ENCODE peak calls at places on chromosomes 1 and 21, in eight cellular contexts. L is fibroblast of mammary gland; W is AG04449; I is A549; R is astrocyte of the cerebellum; H is CD8-positive, alpha-beta T cell; Z is fibroblast of pulmonary artery; U is dorsolateral prefrontal cortex. E is an unnamed sample.

GRCh38 chr1:228102791-228103620 is at the start of gene C1orf35:
- DNase-seq in L (peak), W (no peak), I (peak), R (peak), H (peak), Z (peak), U (peak), E (peak)

GRCh38 chr1:241532864-241533263 is 686 bp downstream of the KMO start:
- DNase-seq in L (no peak), W (no peak), I (no peak), R (no peak), H (no peak), Z (no peak), U (no peak), E (no peak)

GRCh38 chr1:163561570-163562295 is 240.0 kb downstream of the NUF2 start:
- DNase-seq in L (peak), W (no peak), I (no peak), R (no peak), H (no peak), Z (peak), U (no peak), E (no peak)

GRCh38 chr1:53025034-53025777 is 36.8 kb upstream of the PODN start:
- DNase-seq in L (peak), W (no peak), I (no peak), R (no peak), H (no peak), Z (peak), U (no peak), E (no peak)

GRCh38 chr1:54606096-54606989 is 17.0 kb downstream of the FAM151A start:
- DNase-seq in L (no peak), W (no peak), I (no peak), R (no peak), H (no peak), Z (no peak), U (no peak), E (no peak)

GRCh38 chr1:181482521-181483083 is 715 bp upstream of the CACNA1E start:
- DNase-seq in L (peak), W (no peak), I (no peak), R (no peak), H (no peak), Z (no peak), U (peak), E (no peak)

GRCh38 chr1:145751491-145752021 is 32.3 kb downstream of the CD160 start:
- DNase-seq in L (peak), W (peak), I (no peak), R (peak), H (no peak), Z (peak), U (no peak), E (no peak)

GRCh38 chr1:9859252-9860014 is 35.7 kb upstream of the CLSTN1 start:
- DNase-seq in L (no peak), W (no peak), I (no peak), R (no peak), H (no peak), Z (peak), U (no peak), E (no peak)

GRCh38 chr1:28296401-28297220 is 32.2 kb upstream of the MED18 start:
- DNase-seq in L (peak), W (no peak), I (no peak), R (no peak), H (no peak), Z (peak), U (no peak), E (no peak)

GRCh38 chr1:32906652-32907051 is 5.5 kb upstream of the TMEM54 start:
- DNase-seq in L (no peak), W (no peak), I (no peak), R (no peak), H (no peak), Z (no peak), U (no peak), E (no peak)

GRCh38 chr1:116855788-116856187 is 53.9 kb upstream of the PTGFRN start:
- DNase-seq in L (peak), W (peak), I (no peak), R (peak), H (no peak), Z (peak), U (no peak), E (no peak)

GRCh38 chr1:172278478-172278877 is 142.0 kb upstream of the C1orf105 start:
- DNase-seq in L (peak), W (peak), I (no peak), R (peak), H (no peak), Z (peak), U (no peak), E (no peak)

GRCh38 chr1:24369801-24370200 is 43.8 kb downstream of the STPG1 start:
- DNase-seq in L (no peak), W (no peak), I (no peak), R (no peak), H (no peak), Z (no peak), U (no peak), E (no peak)

GRCh38 chr1:84379128-84379527 is 19.2 kb upstream of the DNASE2B start:
- DNase-seq in L (peak), W (peak), I (no peak), R (peak), H (no peak), Z (peak), U (no peak), E (no peak)

GRCh38 chr1:155026154-155026553 is 7.4 kb downstream of the DCST2 start:
- DNase-seq in L (no peak), W (no peak), I (no peak), R (no peak), H (no peak), Z (no peak), U (no peak), E (no peak)

GRCh38 chr1:27668808-27669723 is 2.9 kb downstream of the IFI6 start:
- DNase-seq in L (peak), W (no peak), I (peak), R (no peak), H (peak), Z (peak), U (peak), E (no peak)

GRCh38 chr1:36913523-36914060 is 120.7 kb downstream of the GRIK3 start:
- DNase-seq in L (no peak), W (no peak), I (no peak), R (no peak), H (no peak), Z (no peak), U (no peak), E (no peak)

GRCh38 chr1:232009741-232010140 is 383.2 kb downstream of the DISC1 start:
- DNase-seq in L (no peak), W (no peak), I (no peak), R (no peak), H (no peak), Z (no peak), U (no peak), E (no peak)

GRCh38 chr1:12472798-12473551 is 145.0 kb downstream of the DHRS3 start:
- DNase-seq in L (no peak), W (no peak), I (no peak), R (no peak), H (peak), Z (no peak), U (no peak), E (no peak)

GRCh38 chr21:35204850-35205564 is 155.9 kb upstream of the RUNX1 start:
- DNase-seq in L (peak), W (peak), I (no peak), R (no peak), H (no peak), Z (peak), U (peak), E (no peak)

GRCh38 chr1:53316742-53317650 is 10.9 kb downstream of the LRP8 start:
- DNase-seq in L (no peak), W (no peak), I (no peak), R (no peak), H (no peak), Z (no peak), U (no peak), E (no peak)

GRCh38 chr1:237042467-237042891 is 495 bp downstream of the RYR2 start:
- DNase-seq in L (no peak), W (no peak), I (no peak), R (no peak), H (no peak), Z (no peak), U (no peak), E (no peak)

GRCh38 chr1:2194319-2194897 is at the start of gene FAAP20:
- DNase-seq in L (peak), W (no peak), I (peak), R (no peak), H (no peak), Z (peak), U (no peak), E (no peak)

GRCh38 chr1:154599658-154600057 is 8.3 kb downstream of the ADAR start:
- DNase-seq in L (peak), W (no peak), I (no peak), R (no peak), H (no peak), Z (peak), U (no peak), E (no peak)

GRCh38 chr1:200384818-200385390 is 24.9 kb downstream of the ZNF281 start:
- DNase-seq in L (no peak), W (no peak), I (no peak), R (no peak), H (no peak), Z (no peak), U (no peak), E (no peak)

GRCh38 chr1:28208818-28209441 is 23.9 kb downstream of the DNAJC8 start:
- DNase-seq in L (peak), W (no peak), I (peak), R (peak), H (peak), Z (peak), U (peak), E (peak)

GRCh38 chr1:160428655-160429054 is 28.3 kb downstream of the VANGL2 start:
- DNase-seq in L (peak), W (no peak), I (peak), R (no peak), H (no peak), Z (peak), U (peak), E (no peak)

GRCh38 chr1:11309385-11309784 is 36.4 kb downstream of the UBIAD1 start:
- DNase-seq in L (no peak), W (no peak), I (no peak), R (no peak), H (no peak), Z (no peak), U (no peak), E (no peak)

GRCh38 chr1:32426489-32427255 is 32.4 kb upstream of the BSDC1 start:
- DNase-seq in L (peak), W (no peak), I (no peak), R (no peak), H (no peak), Z (peak), U (no peak), E (no peak)

GRCh38 chr1:234582186-234582585 is 27.8 kb downstream of the IRF2BP2 start:
- DNase-seq in L (no peak), W (no peak), I (no peak), R (no peak), H (no peak), Z (no peak), U (no peak), E (no peak)

DNA sequence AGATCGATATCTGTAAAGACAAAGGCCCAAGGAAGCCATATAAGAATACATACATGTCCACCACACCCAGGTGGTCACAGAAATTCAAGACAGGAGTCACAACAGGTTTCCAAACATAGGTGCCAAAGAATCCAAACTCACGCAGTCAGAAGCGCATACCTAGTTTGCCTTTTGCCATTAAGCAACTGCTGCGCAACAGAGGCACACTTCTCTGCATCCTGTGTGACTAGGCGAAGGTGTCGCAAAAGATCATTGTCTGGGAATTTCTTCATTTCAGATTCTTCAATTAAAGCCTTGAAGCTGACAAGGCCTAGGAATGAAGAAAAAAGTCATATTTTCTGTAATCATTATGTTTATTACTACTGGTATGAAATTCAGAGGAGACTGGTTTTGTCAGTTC is 32.2 kb upstream of the SYT2 start:
- DNase-seq in L (no peak), W (no peak), I (no peak), R (no peak), H (no peak), Z (no peak), U (no peak), E (no peak)
- H3K4me3 ChIP-seq in L (no peak), W (no peak), I (no peak), R (no peak), H (no peak), Z (no peak), U (no peak), E (no peak)

DNA sequence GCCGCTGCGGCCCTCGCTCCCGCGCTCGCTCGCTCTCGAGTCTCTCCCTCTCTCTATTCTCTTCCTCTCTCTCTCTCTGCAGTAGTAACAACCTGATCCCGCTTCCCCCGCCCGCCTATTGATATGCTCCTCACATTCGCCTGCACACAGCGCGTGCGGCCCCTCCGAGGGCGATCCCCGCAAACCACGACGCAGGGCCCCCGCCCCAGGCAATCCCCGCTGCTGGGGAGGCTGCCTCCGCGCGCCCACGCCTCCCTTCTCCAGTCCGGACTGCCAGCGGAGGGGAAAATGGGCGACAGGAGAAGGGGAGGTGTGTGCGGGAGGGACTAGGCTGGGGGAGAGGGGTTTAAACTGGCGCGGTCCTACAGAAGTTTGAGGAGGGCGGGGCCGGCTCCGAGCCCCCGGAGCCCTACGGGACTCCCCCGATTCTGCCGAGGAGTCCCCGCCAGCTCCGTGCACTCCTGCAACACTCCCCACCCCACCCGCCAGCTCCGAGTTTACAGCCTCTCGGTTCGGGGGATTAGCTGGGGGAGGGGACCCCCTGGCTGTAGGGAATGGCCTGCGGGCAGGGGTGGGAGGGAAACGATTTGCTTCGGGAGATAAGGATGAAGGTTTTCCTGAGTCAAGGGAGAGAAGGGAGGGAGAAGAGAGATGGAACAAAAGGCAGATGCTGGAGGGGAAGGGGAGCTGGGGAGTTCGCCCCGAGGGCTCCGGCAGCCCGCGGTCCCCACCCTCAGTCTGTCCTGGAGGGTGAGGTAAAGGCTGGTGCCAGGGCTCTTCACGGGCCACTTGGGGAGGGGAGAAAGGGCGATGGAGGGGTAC is 66.6 kb downstream of the SYT2 start:
- DNase-seq in L (no peak), W (no peak), I (no peak), R (no peak), H (no peak), Z (no peak), U (no peak), E (no peak)
- H3K4me3 ChIP-seq in L (no peak), W (peak), I (peak), R (peak), H (no peak), Z (no peak), U (peak), E (no peak)

DNA sequence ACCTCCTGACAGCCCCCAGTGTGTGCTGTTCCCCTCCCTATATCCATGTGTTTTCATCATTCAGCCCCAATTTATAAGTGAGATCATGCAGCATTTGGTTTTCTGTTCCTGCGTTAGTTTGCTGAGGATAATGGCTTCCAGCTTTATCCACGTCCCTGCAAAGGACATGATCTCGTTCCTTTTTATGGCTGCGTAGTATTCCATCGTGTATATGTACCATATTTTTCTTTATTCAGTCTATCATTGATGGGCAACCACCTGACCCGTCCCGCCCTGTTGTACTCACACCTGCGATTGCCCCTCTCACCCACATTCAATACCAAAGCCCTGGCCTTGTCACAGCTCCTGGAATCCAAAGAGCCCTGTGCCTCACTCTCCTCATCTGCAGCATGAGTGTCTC is 6.2 kb upstream of the ZNF670 start:
- DNase-seq in L (no peak), W (no peak), I (no peak), R (no peak), H (no peak), Z (no peak), U (no peak), E (no peak)
- H3K4me3 ChIP-seq in L (no peak), W (no peak), I (no peak), R (no peak), H (no peak), Z (no peak), U (no peak), E (no peak)

GRCh38 chr21:36745459-36745858 is 46.5 kb downstream of the SIM2 start:
- DNase-seq in L (no peak), W (no peak), I (no peak), R (no peak), H (no peak), Z (no peak), U (no peak), E (no peak)

GRCh38 chr21:36747815-36748381 is 49.0 kb downstream of the SIM2 start:
- DNase-seq in L (peak), W (no peak), I (no peak), R (no peak), H (no peak), Z (peak), U (peak), E (no peak)

GRCh38 chr21:36744560-36745231 is 45.8 kb downstream of the SIM2 start:
- DNase-seq in L (no peak), W (no peak), I (no peak), R (no peak), H (no peak), Z (no peak), U (no peak), E (no peak)

GRCh38 chr21:36749935-36750578 is 51.1 kb downstream of the SIM2 start:
- DNase-seq in L (peak), W (no peak), I (no peak), R (peak), H (no peak), Z (peak), U (no peak), E (no peak)

GRCh38 chr21:36747114-36747814 is 48.3 kb downstream of the SIM2 start:
- DNase-seq in L (no peak), W (no peak), I (no peak), R (no peak), H (no peak), Z (no peak), U (no peak), E (no peak)
- H3K4me3 ChIP-seq in L (no peak), W (peak), I (no peak), R (peak), H (no peak), Z (peak), U (peak), E (no peak)

GRCh38 chr1:38141483-38141882 is 94.9 kb upstream of the POU3F1 start:
- DNase-seq in L (no peak), W (no peak), I (no peak), R (no peak), H (no peak), Z (no peak), U (no peak), E (no peak)
- H3K4me3 ChIP-seq in L (no peak), W (no peak), I (no peak), R (no peak), H (no peak), Z (no peak), U (no peak), E (no peak)

GRCh38 chr1:62196091-62196690 is 1.5 kb downstream of the L1TD1 start:
- DNase-seq in L (no peak), W (no peak), I (no peak), R (no peak), H (no peak), Z (no peak), U (no peak), E (no peak)

GRCh38 chr1:62198781-62199125 is 4.1 kb downstream of the L1TD1 start:
- DNase-seq in L (peak), W (no peak), I (no peak), R (no peak), H (no peak), Z (peak), U (no peak), E (no peak)

GRCh38 chr1:62194651-62195282 is at the start of gene L1TD1:
- DNase-seq in L (no peak), W (no peak), I (no peak), R (no peak), H (no peak), Z (no peak), U (no peak), E (no peak)

DNA sequence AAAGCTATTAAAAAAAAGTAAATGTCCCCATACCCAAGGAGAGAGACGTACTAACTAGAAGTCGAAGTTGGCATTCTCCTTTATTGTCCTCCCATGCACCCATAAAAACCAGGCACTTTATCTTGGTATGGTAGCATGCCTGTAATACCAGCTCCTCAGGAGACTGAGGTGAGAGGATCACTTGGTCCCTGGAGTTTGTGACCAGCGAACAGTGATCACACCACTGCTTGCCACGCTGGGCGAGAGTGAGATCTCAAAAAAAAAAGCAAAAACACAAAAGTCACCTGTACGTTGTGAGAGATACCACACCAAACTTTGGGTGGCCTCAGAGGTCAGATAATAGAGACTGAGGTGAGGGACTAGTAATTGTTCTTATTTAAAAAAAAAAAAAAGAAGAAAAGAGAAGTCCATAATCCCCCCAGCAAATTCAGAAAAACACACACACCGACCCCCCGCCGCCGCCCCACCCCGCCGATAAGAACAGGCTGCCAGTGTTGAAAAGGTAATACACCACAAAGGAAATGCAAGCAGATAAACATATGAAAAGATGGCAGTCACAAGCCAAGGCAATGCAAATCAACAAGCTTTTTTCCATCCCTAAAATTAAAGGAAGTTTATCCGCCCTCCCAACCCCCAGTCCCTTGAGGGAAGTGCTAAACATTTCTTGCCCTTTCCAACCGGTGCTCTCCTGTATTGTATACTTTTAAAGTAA is 3.6 kb downstream of the L1TD1 start:
- DNase-seq in L (no peak), W (no peak), I (no peak), R (no peak), H (no peak), Z (no peak), U (no peak), E (no peak)
- H3K4me3 ChIP-seq in L (no peak), W (no peak), I (no peak), R (no peak), H (no peak), Z (no peak), U (no peak), E (no peak)

E was measured in GM12864.